ENCODE peak calls at places on chromosome 13, in nine cellular contexts. One of them, this sample, is unnamed.

GRCh38 chr13:41835871-41836270 is 125.0 kb downstream of the VWA8 start:
- DNase-seq in mesothelial cell of epicardium: no peak
- DNase-seq in heart right ventricle: no peak
- DNase-seq in prostate gland: no peak
- DNase-seq in PC-3: no peak
- DNase-seq in uterus: no peak
- DNase-seq in Peyer's patch: no peak
- DNase-seq in left ventricle myocardium inferior: no peak
- DNase-seq in fibroblast of lung: peak; percentile 62
- DNase-seq in this sample: no peak

GRCh38 chr13:100176781-100177389 is 88.0 kb downstream of the PCCA start:
- DNase-seq in mesothelial cell of epicardium: no peak
- DNase-seq in heart right ventricle: peak; percentile 11
- DNase-seq in prostate gland: no peak
- DNase-seq in PC-3: no peak
- DNase-seq in uterus: no peak
- DNase-seq in Peyer's patch: no peak
- DNase-seq in left ventricle myocardium inferior: no peak
- DNase-seq in fibroblast of lung: peak; percentile 67
- DNase-seq in this sample: no peak

GRCh38 chr13:24185591-24186232 is 25.2 kb downstream of the SPATA13 start:
- DNase-seq in mesothelial cell of epicardium: no peak
- DNase-seq in heart right ventricle: no peak
- DNase-seq in prostate gland: no peak
- DNase-seq in PC-3: no peak
- DNase-seq in uterus: no peak
- DNase-seq in Peyer's patch: no peak
- DNase-seq in left ventricle myocardium inferior: no peak
- DNase-seq in fibroblast of lung: peak; percentile 67
- DNase-seq in this sample: no peak

GRCh38 chr13:114319441-114319871 is 5.2 kb downstream of the CHAMP1 start:
- DNase-seq in mesothelial cell of epicardium: no peak
- DNase-seq in heart right ventricle: no peak
- DNase-seq in prostate gland: no peak
- DNase-seq in PC-3: peak; percentile 66
- DNase-seq in uterus: no peak
- DNase-seq in Peyer's patch: no peak
- DNase-seq in left ventricle myocardium inferior: no peak
- DNase-seq in fibroblast of lung: peak; percentile 89
- DNase-seq in this sample: no peak

GRCh38 chr13:25468330-25469178 is 96.8 kb downstream of the ATP8A2 start:
- DNase-seq in mesothelial cell of epicardium: peak; percentile 63
- DNase-seq in heart right ventricle: no peak
- DNase-seq in prostate gland: no peak
- DNase-seq in PC-3: no peak
- DNase-seq in uterus: no peak
- DNase-seq in Peyer's patch: no peak
- DNase-seq in left ventricle myocardium inferior: no peak
- DNase-seq in fibroblast of lung: peak; percentile 54
- DNase-seq in this sample: peak; percentile 28

GRCh38 chr13:105990256-105990958 is 545.1 kb downstream of the EFNB2 start:
- DNase-seq in mesothelial cell of epicardium: no peak
- DNase-seq in heart right ventricle: no peak
- DNase-seq in prostate gland: no peak
- DNase-seq in PC-3: peak; percentile 29
- DNase-seq in uterus: no peak
- DNase-seq in Peyer's patch: no peak
- DNase-seq in left ventricle myocardium inferior: no peak
- DNase-seq in fibroblast of lung: peak; percentile 69
- DNase-seq in this sample: no peak

GRCh38 chr13:104106705-104107393 is 1040.6 kb upstream of the SLC10A2 start:
- DNase-seq in mesothelial cell of epicardium: no peak
- DNase-seq in heart right ventricle: no peak
- DNase-seq in prostate gland: no peak
- DNase-seq in PC-3: peak; percentile 57
- DNase-seq in uterus: no peak
- DNase-seq in Peyer's patch: no peak
- DNase-seq in left ventricle myocardium inferior: no peak
- DNase-seq in fibroblast of lung: peak; percentile 75
- DNase-seq in this sample: no peak

GRCh38 chr13:49927755-49928154 is 8.4 kb downstream of the SPRYD7 start:
- DNase-seq in mesothelial cell of epicardium: no peak
- DNase-seq in heart right ventricle: no peak
- DNase-seq in prostate gland: no peak
- DNase-seq in PC-3: no peak
- DNase-seq in uterus: no peak
- DNase-seq in Peyer's patch: no peak
- DNase-seq in left ventricle myocardium inferior: no peak
- DNase-seq in fibroblast of lung: peak; percentile 98
- DNase-seq in this sample: no peak

GRCh38 chr13:89061821-89062220 is 1390.7 kb downstream of the SLITRK5 start:
- DNase-seq in mesothelial cell of epicardium: no peak
- DNase-seq in heart right ventricle: no peak
- DNase-seq in prostate gland: no peak
- DNase-seq in PC-3: peak; percentile 12
- DNase-seq in uterus: no peak
- DNase-seq in Peyer's patch: peak; percentile 24
- DNase-seq in left ventricle myocardium inferior: no peak
- DNase-seq in fibroblast of lung: no peak
- DNase-seq in this sample: no peak

GRCh38 chr13:87671824-87672603 is 843 bp downstream of the SLITRK5 start:
- DNase-seq in mesothelial cell of epicardium: no peak
- DNase-seq in heart right ventricle: no peak
- DNase-seq in prostate gland: no peak
- DNase-seq in PC-3: no peak
- DNase-seq in uterus: no peak
- DNase-seq in Peyer's patch: peak; percentile 44
- DNase-seq in left ventricle myocardium inferior: no peak
- DNase-seq in fibroblast of lung: no peak
- DNase-seq in this sample: no peak

GRCh38 chr13:42312817-42313431 is 41.0 kb downstream of the AKAP11 start:
- DNase-seq in mesothelial cell of epicardium: no peak
- DNase-seq in heart right ventricle: no peak
- DNase-seq in prostate gland: no peak
- DNase-seq in PC-3: peak; percentile 11
- DNase-seq in uterus: no peak
- DNase-seq in Peyer's patch: no peak
- DNase-seq in left ventricle myocardium inferior: no peak
- DNase-seq in fibroblast of lung: no peak
- DNase-seq in this sample: no peak

GRCh38 chr13:78241278-78241919 is 322.8 kb upstream of the EDNRB start:
- DNase-seq in mesothelial cell of epicardium: peak; percentile 22
- DNase-seq in heart right ventricle: no peak
- DNase-seq in prostate gland: no peak
- DNase-seq in PC-3: peak; percentile 51
- DNase-seq in uterus: no peak
- DNase-seq in Peyer's patch: peak; percentile 56
- DNase-seq in left ventricle myocardium inferior: peak; percentile 13
- DNase-seq in fibroblast of lung: peak; percentile 12
- DNase-seq in this sample: peak; percentile 45

GRCh38 chr13:105445793-105446192 is 1089.7 kb downstream of the EFNB2 start:
- DNase-seq in mesothelial cell of epicardium: no peak
- DNase-seq in heart right ventricle: no peak
- DNase-seq in prostate gland: no peak
- DNase-seq in PC-3: no peak
- DNase-seq in uterus: no peak
- DNase-seq in Peyer's patch: no peak
- DNase-seq in left ventricle myocardium inferior: no peak
- DNase-seq in fibroblast of lung: no peak
- DNase-seq in this sample: no peak

GRCh38 chr13:75763511-75763910 is 127.4 kb downstream of the LMO7 start:
- DNase-seq in mesothelial cell of epicardium: no peak
- DNase-seq in heart right ventricle: no peak
- DNase-seq in prostate gland: no peak
- DNase-seq in PC-3: no peak
- DNase-seq in uterus: no peak
- DNase-seq in Peyer's patch: no peak
- DNase-seq in left ventricle myocardium inferior: no peak
- DNase-seq in fibroblast of lung: no peak
- DNase-seq in this sample: no peak

GRCh38 chr13:31681133-31681532 is 58.2 kb upstream of the RXFP2 start:
- DNase-seq in mesothelial cell of epicardium: no peak
- DNase-seq in heart right ventricle: no peak
- DNase-seq in prostate gland: no peak
- DNase-seq in PC-3: no peak
- DNase-seq in uterus: no peak
- DNase-seq in Peyer's patch: no peak
- DNase-seq in left ventricle myocardium inferior: no peak
- DNase-seq in fibroblast of lung: no peak
- DNase-seq in this sample: no peak
- TF ChIP-seq CTCF in mesothelial cell of epicardium: no peak
- TF ChIP-seq CTCF in heart right ventricle: no peak
- TF ChIP-seq CTCF in prostate gland: no peak
- TF ChIP-seq CTCF in PC-3: no peak
- TF ChIP-seq CTCF in uterus: no peak
- TF ChIP-seq CTCF in Peyer's patch: no peak
- TF ChIP-seq CTCF in left ventricle myocardium inferior: no peak
- TF ChIP-seq CTCF in fibroblast of lung: no peak
- TF ChIP-seq CTCF in this sample: no peak

DNA sequence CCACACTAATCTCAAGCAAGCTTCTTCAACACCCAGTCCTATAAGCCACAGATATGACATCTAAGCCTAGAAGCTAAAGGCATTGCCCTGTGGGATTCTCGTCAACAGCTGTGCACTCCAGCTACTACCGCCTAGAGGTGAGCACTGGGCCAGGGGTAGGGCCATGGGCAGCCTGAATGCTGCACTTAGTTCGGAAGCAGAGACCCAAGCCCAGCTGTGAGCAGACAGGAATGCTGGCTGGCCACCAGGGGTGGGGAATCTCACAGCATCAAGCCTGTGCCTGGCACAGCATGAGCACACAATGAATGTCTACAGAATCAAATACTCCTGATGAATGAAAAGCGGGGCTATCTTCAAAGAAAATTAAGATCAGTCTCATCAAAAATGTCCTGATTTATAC is 167.5 kb upstream of the UBL3 start:
- DNase-seq in mesothelial cell of epicardium: no peak
- DNase-seq in heart right ventricle: no peak
- DNase-seq in prostate gland: no peak
- DNase-seq in PC-3: no peak
- DNase-seq in uterus: no peak
- DNase-seq in Peyer's patch: no peak
- DNase-seq in left ventricle myocardium inferior: no peak
- DNase-seq in fibroblast of lung: no peak
- DNase-seq in this sample: no peak
- TF ChIP-seq CTCF in mesothelial cell of epicardium: no peak
- TF ChIP-seq CTCF in heart right ventricle: no peak
- TF ChIP-seq CTCF in prostate gland: no peak
- TF ChIP-seq CTCF in PC-3: no peak
- TF ChIP-seq CTCF in uterus: no peak
- TF ChIP-seq CTCF in Peyer's patch: no peak
- TF ChIP-seq CTCF in left ventricle myocardium inferior: no peak
- TF ChIP-seq CTCF in fibroblast of lung: no peak
- TF ChIP-seq CTCF in this sample: no peak

DNA sequence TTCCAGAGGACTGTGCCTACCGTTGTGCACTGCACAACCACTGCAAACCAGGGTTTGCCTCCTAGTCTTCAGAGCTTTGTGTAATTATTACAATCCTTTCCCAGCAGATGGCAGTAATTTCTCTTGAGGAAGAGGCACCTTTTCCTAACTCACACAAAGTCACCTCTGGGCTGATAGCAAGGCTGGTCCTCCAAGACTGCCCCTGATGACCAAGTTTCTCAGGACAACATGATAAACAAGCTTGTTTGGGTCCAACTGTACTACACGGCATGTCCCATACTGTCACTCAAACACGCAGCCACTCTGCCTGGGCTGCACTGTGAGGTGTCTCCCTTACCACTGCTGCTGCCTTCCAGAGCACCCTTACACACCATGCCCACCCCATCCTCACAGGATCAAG is 39.3 kb downstream of the RFXAP start:
- DNase-seq in mesothelial cell of epicardium: no peak
- DNase-seq in heart right ventricle: no peak
- DNase-seq in prostate gland: peak; percentile 26
- DNase-seq in PC-3: peak; percentile 73
- DNase-seq in uterus: no peak
- DNase-seq in Peyer's patch: no peak
- DNase-seq in left ventricle myocardium inferior: no peak
- DNase-seq in fibroblast of lung: peak; percentile 45
- DNase-seq in this sample: no peak
- TF ChIP-seq CTCF in mesothelial cell of epicardium: peak; percentile 34
- TF ChIP-seq CTCF in heart right ventricle: peak; percentile 47
- TF ChIP-seq CTCF in prostate gland: peak; percentile 53
- TF ChIP-seq CTCF in PC-3: peak; percentile 57
- TF ChIP-seq CTCF in uterus: peak; percentile 32
- TF ChIP-seq CTCF in Peyer's patch: peak; percentile 43
- TF ChIP-seq CTCF in left ventricle myocardium inferior: peak; percentile 56
- TF ChIP-seq CTCF in fibroblast of lung: peak; percentile 60
- TF ChIP-seq CTCF in this sample: peak; percentile 61

GRCh38 chr13:28313579-28313978 is 175.2 kb downstream of the PAN3 start:
- DNase-seq in mesothelial cell of epicardium: no peak
- DNase-seq in heart right ventricle: no peak
- DNase-seq in prostate gland: no peak
- DNase-seq in PC-3: no peak
- DNase-seq in uterus: no peak
- DNase-seq in Peyer's patch: no peak
- DNase-seq in left ventricle myocardium inferior: no peak
- DNase-seq in fibroblast of lung: peak; percentile 13
- DNase-seq in this sample: peak; percentile 62
- TF ChIP-seq CTCF in mesothelial cell of epicardium: no peak
- TF ChIP-seq CTCF in heart right ventricle: no peak
- TF ChIP-seq CTCF in prostate gland: no peak
- TF ChIP-seq CTCF in PC-3: peak; percentile 34
- TF ChIP-seq CTCF in uterus: no peak
- TF ChIP-seq CTCF in Peyer's patch: no peak
- TF ChIP-seq CTCF in left ventricle myocardium inferior: peak; percentile 24
- TF ChIP-seq CTCF in fibroblast of lung: peak; percentile 24
- TF ChIP-seq CTCF in this sample: peak; percentile 42

GRCh38 chr13:79485451-79485850 is 4.5 kb downstream of the NDFIP2 start:
- DNase-seq in mesothelial cell of epicardium: no peak
- DNase-seq in heart right ventricle: no peak
- DNase-seq in prostate gland: no peak
- DNase-seq in PC-3: no peak
- DNase-seq in uterus: no peak
- DNase-seq in Peyer's patch: no peak
- DNase-seq in left ventricle myocardium inferior: no peak
- DNase-seq in fibroblast of lung: no peak
- DNase-seq in this sample: no peak
- TF ChIP-seq CTCF in mesothelial cell of epicardium: no peak
- TF ChIP-seq CTCF in heart right ventricle: no peak
- TF ChIP-seq CTCF in prostate gland: no peak
- TF ChIP-seq CTCF in PC-3: no peak
- TF ChIP-seq CTCF in uterus: no peak
- TF ChIP-seq CTCF in Peyer's patch: peak; percentile 1
- TF ChIP-seq CTCF in left ventricle myocardium inferior: no peak
- TF ChIP-seq CTCF in fibroblast of lung: no peak
- TF ChIP-seq CTCF in this sample: no peak

This sample was measured in activated CD8-positive, alpha-beta T cell treated with anti-CD3 and anti-CD28 coated beads for 36 hours.